ENCODE peak calls at places on chromosomes 16 and 17, in four cellular contexts. One of them, this sample, is unnamed. For H3K27me3, the result is how much of the 10 kb centered on the place peaks cover.

GRCh38 chr17:57915980-57916757 is 39.0 kb downstream of the CUEDC1 start:
- DNase-seq in left ventricle myocardium inferior: no peak
- DNase-seq in HCT116: no peak
- DNase-seq in BJ: no peak
- DNase-seq in this sample: no peak

GRCh38 chr17:79065105-79065670 is 9.4 kb upstream of the ENGASE start:
- DNase-seq in left ventricle myocardium inferior: no peak
- DNase-seq in HCT116: peak
- DNase-seq in BJ: no peak
- DNase-seq in this sample: no peak

GRCh38 chr17:73343168-73343634 is 31.4 kb upstream of the CDC42EP4 start:
- DNase-seq in left ventricle myocardium inferior: peak
- DNase-seq in HCT116: no peak
- DNase-seq in BJ: no peak
- DNase-seq in this sample: peak

GRCh38 chr17:75587718-75588545 is at the start of gene MYO15B:
- DNase-seq in left ventricle myocardium inferior: peak
- DNase-seq in HCT116: no peak
- DNase-seq in BJ: no peak
- DNase-seq in this sample: no peak

GRCh38 chr16:23362460-23363317 is 60.6 kb downstream of the SCNN1B start:
- DNase-seq in left ventricle myocardium inferior: no peak
- DNase-seq in HCT116: no peak
- DNase-seq in BJ: no peak
- DNase-seq in this sample: no peak

GRCh38 chr17:8275421-8276290 is 12.8 kb upstream of the RANGRF start:
- DNase-seq in left ventricle myocardium inferior: no peak
- DNase-seq in HCT116: no peak
- DNase-seq in BJ: no peak
- DNase-seq in this sample: no peak

GRCh38 chr17:67546578-67547527 is 169.8 kb downstream of the PITPNC1 start:
- DNase-seq in left ventricle myocardium inferior: peak
- DNase-seq in HCT116: no peak
- DNase-seq in BJ: no peak
- DNase-seq in this sample: no peak

GRCh38 chr17:48908047-48908843 is at the start of gene UBE2Z:
- DNase-seq in left ventricle myocardium inferior: peak
- DNase-seq in HCT116: peak
- DNase-seq in BJ: peak
- DNase-seq in this sample: peak

GRCh38 chr17:10328971-10329923 is 43.6 kb downstream of the MYH13 start:
- DNase-seq in left ventricle myocardium inferior: no peak
- DNase-seq in HCT116: no peak
- DNase-seq in BJ: no peak
- DNase-seq in this sample: no peak

GRCh38 chr17:77807051-77807745 is 151.3 kb upstream of the TNRC6C start:
- DNase-seq in left ventricle myocardium inferior: no peak
- DNase-seq in HCT116: no peak
- DNase-seq in BJ: no peak
- DNase-seq in this sample: no peak

GRCh38 chr16:715448-716249 is 731 bp downstream of the METRN start:
- DNase-seq in left ventricle myocardium inferior: no peak
- DNase-seq in HCT116: no peak
- DNase-seq in BJ: no peak
- DNase-seq in this sample: no peak

GRCh38 chr17:2049333-2050245 is 5.3 kb upstream of the HIC1 start:
- DNase-seq in left ventricle myocardium inferior: peak
- DNase-seq in HCT116: no peak
- DNase-seq in BJ: no peak
- DNase-seq in this sample: no peak

GRCh38 chr16:84952335-84953050 is 58.8 kb downstream of the ZDHHC7 start:
- DNase-seq in left ventricle myocardium inferior: peak
- DNase-seq in HCT116: peak
- DNase-seq in BJ: no peak
- DNase-seq in this sample: peak

GRCh38 chr16:72532896-72533295 is 360.9 kb upstream of the PMFBP1 start:
- DNase-seq in left ventricle myocardium inferior: no peak
- DNase-seq in HCT116: no peak
- DNase-seq in BJ: no peak
- DNase-seq in this sample: no peak

GRCh38 chr16:9372934-9373890 is 281.8 kb downstream of the HAPSTR1 start:
- DNase-seq in left ventricle myocardium inferior: no peak
- DNase-seq in HCT116: no peak
- DNase-seq in BJ: no peak
- DNase-seq in this sample: no peak

GRCh38 chr17:12812877-12813276 is 23.6 kb downstream of the ARHGAP44 start:
- DNase-seq in left ventricle myocardium inferior: no peak
- DNase-seq in HCT116: no peak
- DNase-seq in BJ: no peak
- DNase-seq in this sample: no peak

GRCh38 chr16:27706803-27707685 is 157.1 kb downstream of the KATNIP start:
- DNase-seq in left ventricle myocardium inferior: no peak
- DNase-seq in HCT116: no peak
- DNase-seq in BJ: no peak
- DNase-seq in this sample: no peak

GRCh38 chr17:39080416-39081179 is 70.8 kb downstream of the PLXDC1 start:
- DNase-seq in left ventricle myocardium inferior: peak
- DNase-seq in HCT116: no peak
- DNase-seq in BJ: peak
- DNase-seq in this sample: no peak

GRCh38 chr17:18167421-18167820 is 16.2 kb upstream of the ALKBH5 start:
- DNase-seq in left ventricle myocardium inferior: no peak
- DNase-seq in HCT116: no peak
- DNase-seq in BJ: no peak
- DNase-seq in this sample: no peak

GRCh38 chr16:68283840-68284595 is 19.7 kb downstream of the SLC7A6 start:
- DNase-seq in left ventricle myocardium inferior: peak
- DNase-seq in HCT116: no peak
- DNase-seq in BJ: no peak
- DNase-seq in this sample: no peak

GRCh38 chr16:84689126-84689525 is 10.7 kb upstream of the USP10 start:
- DNase-seq in left ventricle myocardium inferior: no peak
- DNase-seq in HCT116: no peak
- DNase-seq in BJ: peak
- DNase-seq in this sample: peak

GRCh38 chr17:50048146-50048720 is 7.7 kb upstream of the ITGA3 start:
- DNase-seq in left ventricle myocardium inferior: no peak
- DNase-seq in HCT116: no peak
- DNase-seq in BJ: no peak
- DNase-seq in this sample: no peak

GRCh38 chr16:73185737-73186136 is 137.8 kb upstream of the ZFHX3 start:
- DNase-seq in left ventricle myocardium inferior: no peak
- DNase-seq in HCT116: no peak
- DNase-seq in BJ: no peak
- DNase-seq in this sample: no peak

GRCh38 chr17:75688209-75688771 is 21.2 kb downstream of the SAP30BP start:
- DNase-seq in left ventricle myocardium inferior: no peak
- DNase-seq in HCT116: no peak
- DNase-seq in BJ: no peak
- DNase-seq in this sample: no peak

GRCh38 chr17:66459811-66460270 is 157.4 kb downstream of the PRKCA start:
- DNase-seq in left ventricle myocardium inferior: peak
- DNase-seq in HCT116: peak
- DNase-seq in BJ: peak
- DNase-seq in this sample: peak

GRCh38 chr17:29977836-29978235 is 36.4 kb downstream of the EFCAB5 start:
- DNase-seq in left ventricle myocardium inferior: no peak
- DNase-seq in HCT116: no peak
- DNase-seq in BJ: peak
- DNase-seq in this sample: no peak

GRCh38 chr17:15886804-15887203 is 58.1 kb upstream of the ADORA2B start:
- DNase-seq in left ventricle myocardium inferior: peak
- DNase-seq in HCT116: no peak
- DNase-seq in BJ: no peak
- DNase-seq in this sample: no peak

GRCh38 chr17:50916708-50917417 is 50.7 kb upstream of the TOB1 start:
- DNase-seq in left ventricle myocardium inferior: no peak
- DNase-seq in HCT116: no peak
- DNase-seq in BJ: no peak
- DNase-seq in this sample: no peak

GRCh38 chr17:34312080-34312479 is 7.2 kb upstream of the CCL8 start:
- DNase-seq in left ventricle myocardium inferior: no peak
- DNase-seq in HCT116: no peak
- DNase-seq in BJ: peak
- DNase-seq in this sample: no peak

GRCh38 chr16:69115361-69115760 is 9.9 kb downstream of the HAS3 start:
- DNase-seq in left ventricle myocardium inferior: no peak
- DNase-seq in HCT116: no peak
- DNase-seq in BJ: no peak
- DNase-seq in this sample: no peak

GRCh38 chr17:57517216-57517518 is 227.9 kb downstream of the CCDC182 start:
- DNase-seq in left ventricle myocardium inferior: no peak
- DNase-seq in HCT116: no peak
- DNase-seq in BJ: no peak
- DNase-seq in this sample: no peak

GRCh38 chr17:40529991-40530390 is 28.6 kb upstream of the TNS4 start:
- DNase-seq in left ventricle myocardium inferior: no peak
- DNase-seq in HCT116: no peak
- DNase-seq in BJ: no peak
- DNase-seq in this sample: no peak

GRCh38 chr16:27844826-27845225 is 218.7 kb downstream of the GSG1L start:
- DNase-seq in left ventricle myocardium inferior: no peak
- DNase-seq in HCT116: no peak
- DNase-seq in BJ: no peak
- DNase-seq in this sample: no peak

GRCh38 chr17:59154335-59154720 is 658 bp downstream of the SKA2 start:
- DNase-seq in left ventricle myocardium inferior: no peak
- DNase-seq in HCT116: no peak
- DNase-seq in BJ: no peak
- DNase-seq in this sample: no peak

GRCh38 chr17:48760411-48760810 is 31.9 kb upstream of the HOXB13 start:
- DNase-seq in left ventricle myocardium inferior: no peak
- DNase-seq in HCT116: no peak
- DNase-seq in BJ: no peak
- DNase-seq in this sample: no peak

GRCh38 chr17:81460856-81461460 is 51.6 kb downstream of the ACTG1 start:
- DNase-seq in left ventricle myocardium inferior: peak
- DNase-seq in HCT116: no peak
- DNase-seq in BJ: no peak
- DNase-seq in this sample: no peak

GRCh38 chr17:29837531-29837930 is 92.5 kb downstream of the SSH2 start:
- DNase-seq in left ventricle myocardium inferior: no peak
- DNase-seq in HCT116: no peak
- DNase-seq in BJ: no peak
- DNase-seq in this sample: no peak

GRCh38 chr16:25735645-25736044 is 43.9 kb downstream of the HS3ST4 start:
- DNase-seq in left ventricle myocardium inferior: no peak
- DNase-seq in HCT116: no peak
- DNase-seq in BJ: no peak
- DNase-seq in this sample: no peak

GRCh38 chr16:66843191-66843590 is 1.0 kb upstream of the CA7 start:
- DNase-seq in left ventricle myocardium inferior: no peak
- DNase-seq in HCT116: no peak
- DNase-seq in BJ: no peak
- DNase-seq in this sample: no peak
- H3K27me3 ChIP-seq in left ventricle myocardium inferior: half or more
- H3K27me3 ChIP-seq in HCT116: under half
- H3K27me3 ChIP-seq in BJ: under half
- H3K27me3 ChIP-seq in this sample: half or more

GRCh38 chr17:46777943-46778915 is 40.3 kb downstream of the WNT3 start:
- DNase-seq in left ventricle myocardium inferior: no peak
- DNase-seq in HCT116: no peak
- DNase-seq in BJ: no peak
- DNase-seq in this sample: no peak
- H3K27me3 ChIP-seq in left ventricle myocardium inferior: under half
- H3K27me3 ChIP-seq in HCT116: under half
- H3K27me3 ChIP-seq in BJ: under half
- H3K27me3 ChIP-seq in this sample: under half

GRCh38 chr16:77433146-77433545 is 1.7 kb downstream of the ADAMTS18 start:
- DNase-seq in left ventricle myocardium inferior: no peak
- DNase-seq in HCT116: no peak
- DNase-seq in BJ: no peak
- DNase-seq in this sample: no peak

GRCh38 chr16:77435240-77435819 is 496 bp upstream of the ADAMTS18 start:
- DNase-seq in left ventricle myocardium inferior: no peak
- DNase-seq in HCT116: no peak
- DNase-seq in BJ: no peak
- DNase-seq in this sample: no peak

GRCh38 chr16:77434022-77434364 is 841 bp downstream of the ADAMTS18 start:
- DNase-seq in left ventricle myocardium inferior: no peak
- DNase-seq in HCT116: no peak
- DNase-seq in BJ: no peak
- DNase-seq in this sample: no peak

GRCh38 chr16:77432264-77432663 is 2.6 kb downstream of the ADAMTS18 start:
- DNase-seq in left ventricle myocardium inferior: no peak
- DNase-seq in HCT116: no peak
- DNase-seq in BJ: no peak
- DNase-seq in this sample: no peak

DNA sequence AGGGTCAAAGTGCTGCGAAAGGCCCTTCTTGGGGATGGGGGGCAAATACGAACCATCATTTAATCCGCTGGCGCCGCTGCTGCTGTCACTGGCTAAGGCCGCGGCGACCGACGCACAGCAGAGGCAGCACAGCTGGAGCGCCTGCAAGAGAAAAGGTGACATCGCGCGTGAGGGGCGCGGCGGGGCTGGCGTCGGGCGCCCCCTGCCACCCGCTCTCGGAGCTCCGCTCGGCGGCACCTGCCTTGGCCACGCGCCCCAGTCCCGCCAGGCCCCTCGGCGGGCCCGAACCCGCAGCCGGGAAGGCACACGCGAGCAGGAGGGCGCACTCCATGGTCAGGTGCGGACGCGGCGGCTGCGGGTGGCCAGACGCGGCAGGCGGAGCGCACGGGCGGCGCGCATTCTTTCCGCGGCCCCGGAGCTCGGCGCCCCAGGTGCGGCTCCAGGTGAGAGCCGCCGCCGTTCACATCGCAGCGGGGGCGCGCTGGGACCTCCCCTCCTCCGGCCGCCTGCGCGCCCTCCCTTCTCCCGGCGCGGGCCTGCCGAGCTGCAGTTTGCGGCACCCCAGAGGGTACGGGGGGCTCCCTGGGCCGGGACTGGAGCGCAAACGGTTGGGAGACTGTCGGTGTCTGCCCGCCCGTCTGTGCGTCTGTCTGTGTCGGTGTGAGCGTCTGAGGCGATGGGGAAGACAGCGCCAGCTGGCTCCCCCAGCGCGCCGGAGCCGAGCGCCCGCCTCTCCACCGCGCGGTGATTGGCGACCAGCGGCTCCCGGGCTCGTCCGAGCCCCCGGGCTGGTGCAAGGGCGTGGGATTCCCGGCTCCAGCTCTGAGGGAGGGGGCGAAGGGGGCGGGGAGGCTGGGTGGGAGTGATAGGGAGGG is at the start of gene ADAMTS18:
- DNase-seq in left ventricle myocardium inferior: no peak
- DNase-seq in HCT116: no peak
- DNase-seq in BJ: no peak
- DNase-seq in this sample: no peak
- H3K27me3 ChIP-seq in left ventricle myocardium inferior: half or more
- H3K27me3 ChIP-seq in HCT116: under half
- H3K27me3 ChIP-seq in BJ: under half
- H3K27me3 ChIP-seq in this sample: under half

GRCh38 chr16:47617732-47618131 is 156.6 kb downstream of the PHKB start:
- DNase-seq in left ventricle myocardium inferior: no peak
- DNase-seq in HCT116: peak
- DNase-seq in BJ: no peak
- DNase-seq in this sample: no peak
- H3K27me3 ChIP-seq in left ventricle myocardium inferior: under half
- H3K27me3 ChIP-seq in HCT116: under half
- H3K27me3 ChIP-seq in BJ: under half
- H3K27me3 ChIP-seq in this sample: under half